ENCODE peak calls at places on chromosomes 16 and 17, in seven cellular contexts. A, Y, D, B, G, Q and O are unnamed samples.

GRCh38 chr17:2157081-2157480 is 102.2 kb downstream of the HIC1 start:
- DNase-seq in A (no peak), Y (peak), D (no peak), B (no peak), G (no peak), Q (no peak), O (no peak)

GRCh38 chr16:22694887-22695382 is 119.0 kb upstream of the HS3ST2 start:
- DNase-seq in A (no peak), Y (peak), D (no peak), B (no peak), G (no peak), Q (no peak), O (no peak)

GRCh38 chr17:50938821-50939541 is 72.8 kb upstream of the TOB1 start:
- DNase-seq in A (no peak), Y (no peak), D (no peak), B (no peak), G (no peak), Q (no peak), O (no peak)

GRCh38 chr17:44872131-44872768 is 24.6 kb downstream of the HIGD1B start:
- DNase-seq in A (no peak), Y (peak), D (no peak), B (peak), G (no peak), Q (no peak), O (no peak)

GRCh38 chr16:12992066-12992465 is 90.7 kb downstream of the SHISA9 start:
- DNase-seq in A (no peak), Y (no peak), D (no peak), B (no peak), G (no peak), Q (no peak), O (no peak)

GRCh38 chr17:27415090-27415795 is 41.0 kb upstream of the KSR1 start:
- DNase-seq in A (peak), Y (no peak), D (no peak), B (no peak), G (no peak), Q (no peak), O (no peak)

GRCh38 chr17:11142231-11142630 is 98.8 kb upstream of the SHISA6 start:
- DNase-seq in A (no peak), Y (no peak), D (no peak), B (no peak), G (no peak), Q (no peak), O (no peak)

GRCh38 chr17:39716879-39717536 is 13.3 kb downstream of the MIEN1 start:
- DNase-seq in A (no peak), Y (no peak), D (no peak), B (no peak), G (no peak), Q (no peak), O (no peak)

GRCh38 chr16:88940196-88941050 is 36.6 kb downstream of the CBFA2T3 start:
- DNase-seq in A (peak), Y (peak), D (no peak), B (no peak), G (no peak), Q (no peak), O (peak)

GRCh38 chr16:49356728-49357488 is 16.7 kb upstream of the C16orf78 start:
- DNase-seq in A (no peak), Y (no peak), D (no peak), B (no peak), G (no peak), Q (no peak), O (no peak)

GRCh38 chr17:13584701-13585080 is 17.0 kb downstream of the HS3ST3A1 start:
- DNase-seq in A (no peak), Y (peak), D (no peak), B (peak), G (no peak), Q (no peak), O (no peak)

GRCh38 chr16:17304124-17304813 is 166.5 kb downstream of the XYLT1 start:
- DNase-seq in A (no peak), Y (no peak), D (no peak), B (peak), G (peak), Q (peak), O (no peak)

GRCh38 chr16:56423584-56424403 is 1.6 kb downstream of the AMFR start:
- DNase-seq in A (no peak), Y (peak), D (peak), B (no peak), G (no peak), Q (no peak), O (no peak)

GRCh38 chr16:48526058-48526957 is 83.7 kb downstream of the N4BP1 start:
- DNase-seq in A (peak), Y (no peak), D (peak), B (peak), G (peak), Q (peak), O (peak)

GRCh38 chr16:89314357-89314756 is 96.9 kb downstream of the ZNF778 start:
- DNase-seq in A (no peak), Y (no peak), D (no peak), B (no peak), G (no peak), Q (no peak), O (no peak)

GRCh38 chr17:21297597-21297996 is 13.1 kb downstream of the MAP2K3 start:
- DNase-seq in A (peak), Y (no peak), D (no peak), B (no peak), G (no peak), Q (no peak), O (peak)

GRCh38 chr17:45270828-45271418 is 9.0 kb upstream of the SPATA32 start:
- DNase-seq in A (peak), Y (peak), D (peak), B (peak), G (no peak), Q (no peak), O (peak)

GRCh38 chr17:45313927-45314760 is 2.7 kb downstream of the MAP3K14 start:
- DNase-seq in A (no peak), Y (no peak), D (no peak), B (no peak), G (no peak), Q (no peak), O (no peak)

GRCh38 chr16:66189951-66190350 is 176.5 kb upstream of the CDH5 start:
- DNase-seq in A (no peak), Y (peak), D (no peak), B (peak), G (no peak), Q (no peak), O (no peak)

GRCh38 chr17:59372138-59372751 is 40.8 kb downstream of the YPEL2 start:
- DNase-seq in A (no peak), Y (peak), D (peak), B (no peak), G (peak), Q (no peak), O (no peak)

GRCh38 chr17:62671553-62671952 is 44.1 kb downstream of the MRC2 start:
- DNase-seq in A (no peak), Y (no peak), D (no peak), B (no peak), G (no peak), Q (no peak), O (no peak)

GRCh38 chr17:40460585-40460975 is 17.3 kb downstream of the IGFBP4 start:
- DNase-seq in A (no peak), Y (no peak), D (no peak), B (peak), G (no peak), Q (no peak), O (no peak)

GRCh38 chr17:76812248-76812647 is 56.0 kb upstream of the MGAT5B start:
- DNase-seq in A (no peak), Y (no peak), D (no peak), B (no peak), G (no peak), Q (no peak), O (no peak)

GRCh38 chr17:29584452-29585079 is 4.9 kb downstream of the GIT1 start:
- DNase-seq in A (peak), Y (no peak), D (no peak), B (no peak), G (no peak), Q (no peak), O (no peak)

GRCh38 chr17:61309857-61310256 is 89.8 kb upstream of the TBX2 start:
- DNase-seq in A (no peak), Y (peak), D (no peak), B (peak), G (no peak), Q (no peak), O (no peak)

GRCh38 chr16:73601911-73602310 is 554.0 kb upstream of the ZFHX3 start:
- DNase-seq in A (no peak), Y (no peak), D (no peak), B (no peak), G (no peak), Q (no peak), O (no peak)

GRCh38 chr16:4574919-4575705 is 19.0 kb downstream of the C16orf96 start:
- DNase-seq in A (peak), Y (no peak), D (no peak), B (no peak), G (no peak), Q (no peak), O (peak)

GRCh38 chr17:49880291-49881053 is 32.6 kb upstream of the TAC4 start:
- DNase-seq in A (peak), Y (peak), D (peak), B (peak), G (peak), Q (peak), O (peak)
- H3K4me2 ChIP-seq in A (peak), Y (peak), D (peak), B (peak), G (peak), Q (peak), O (peak)

DNA sequence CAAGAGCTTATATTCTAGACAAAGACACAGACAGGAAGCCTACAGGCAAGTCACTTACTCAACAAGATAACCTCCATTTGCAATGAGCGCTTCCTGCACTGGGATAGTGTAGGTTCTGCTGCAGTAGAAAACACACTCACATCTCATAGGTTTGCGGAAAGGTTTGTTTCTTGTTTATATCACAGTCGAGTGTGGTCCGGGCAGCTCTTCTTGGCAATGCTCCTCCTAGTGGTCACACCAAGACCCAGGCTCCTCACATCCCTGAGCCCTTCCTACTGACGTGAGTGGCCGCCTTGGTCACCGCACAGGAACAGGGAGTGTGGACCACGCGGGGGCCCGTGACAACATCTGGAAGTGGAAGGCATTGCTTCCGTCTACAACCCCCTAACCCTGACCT is 48.0 kb upstream of the RBFOX3 start:
- DNase-seq in A (peak), Y (peak), D (no peak), B (peak), G (peak), Q (peak), O (peak)
- TF ChIP-seq EZH2phosphoT487 in A (no peak), Y (no peak), D (no peak), B (no peak), G (no peak), Q (no peak), O (no peak)

GRCh38 chr16:23754594-23755483 is at the start of gene CHP2:
- DNase-seq in A (peak), Y (no peak), D (no peak), B (no peak), G (peak), Q (no peak), O (peak)
- TF ChIP-seq EZH2 in A (no peak), Y (no peak), D (no peak), B (no peak), G (no peak), Q (no peak), O (no peak)

GRCh38 chr17:79340286-79340685 is 265.7 kb downstream of the ENGASE start:
- DNase-seq in A (no peak), Y (no peak), D (peak), B (no peak), G (no peak), Q (no peak), O (no peak)
- H3K4me2 ChIP-seq in A (no peak), Y (no peak), D (peak), B (no peak), G (no peak), Q (no peak), O (no peak)

GRCh38 chr16:78235168-78235800 is 135.8 kb downstream of the WWOX start:
- DNase-seq in A (peak), Y (peak), D (peak), B (peak), G (peak), Q (peak), O (peak)
- TF ChIP-seq EZH2phosphoT487 in A (no peak), Y (no peak), D (no peak), B (no peak), G (no peak), Q (no peak), O (no peak)

GRCh38 chr17:36931697-36932382 is 5.4 kb upstream of the LHX1 start:
- DNase-seq in A (no peak), Y (no peak), D (no peak), B (no peak), G (no peak), Q (no peak), O (no peak)
- TF ChIP-seq EZH2 in A (peak), Y (peak), D (no peak), B (no peak), G (peak), Q (no peak), O (peak)